ENCODE peak calls at places on chromosomes 2 and 18, in eight cellular contexts. B is lower lobe of right lung, O is transverse colon, E is stomach, H is esophagus squamous epithelium, Z is fibroblast of lung, C is pancreas, T is upper lobe of right lung. M is an unnamed sample.

GRCh38 chr2:9552491-9553178 is 3.0 kb downstream of the ADAM17 start:
- DNase-seq in H (no peak), O (no peak), T (no peak), C (no peak), B (no peak), E (no peak), Z (peak; percentile 97), M (no peak)

GRCh38 chr2:119108186-119108585 is 50.4 kb downstream of the C1QL2 start:
- DNase-seq in B (no peak), Z (no peak), H (no peak), E (no peak), C (no peak), O (no peak), T (no peak), M (no peak)

GRCh38 chr2:109638807-109639206 is 24.6 kb downstream of the SOWAHC start:
- DNase-seq in C (no peak), Z (no peak), E (no peak), H (no peak), O (no peak), B (no peak), T (no peak), M (peak; percentile 45)

GRCh38 chr18:73824684-73825083 is 322.9 kb downstream of the FBXO15 start:
- DNase-seq in C (no peak), O (no peak), E (no peak), T (no peak), B (no peak), H (no peak), Z (no peak), M (no peak)

GRCh38 chr2:210553371-210553770 is 3.0 kb upstream of the CPS1 start:
- DNase-seq in C (no peak), B (no peak), H (no peak), E (no peak), Z (peak; percentile 33), T (no peak), O (no peak), M (no peak)

GRCh38 chr2:113041871-113042270 is 10.8 kb downstream of the IL36B start:
- DNase-seq in T (no peak), Z (no peak), B (no peak), E (no peak), O (no peak), H (no peak), C (no peak), M (no peak)

GRCh38 chr2:119772767-119773166 is 13.0 kb downstream of the PTPN4 start:
- DNase-seq in C (no peak), B (no peak), E (no peak), O (no peak), Z (no peak), H (no peak), T (no peak), M (no peak)

GRCh38 chr18:62329676-62330454 is 4.8 kb downstream of the TNFRSF11A start:
- DNase-seq in H (no peak), T (no peak), O (peak; percentile 65), C (no peak), Z (peak; percentile 51), E (peak; percentile 65), B (no peak), M (no peak)

GRCh38 chr2:241324775-241325174 is 9.1 kb downstream of the SEPTIN2 start:
- DNase-seq in B (no peak), T (no peak), Z (no peak), E (no peak), O (no peak), H (no peak), C (no peak), M (no peak)

GRCh38 chr2:160491922-160492371 is 1.7 kb downstream of the RBMS1 start:
- DNase-seq in E (no peak), O (no peak), Z (peak; percentile 81), B (no peak), C (no peak), T (no peak), H (no peak), M (no peak)

GRCh38 chr2:98777710-98778109 is 46.8 kb upstream of the MGAT4A start:
- DNase-seq in H (no peak), E (no peak), O (no peak), C (no peak), Z (no peak), B (no peak), T (no peak), M (no peak)

GRCh38 chr18:766550-766860 is 45.5 kb downstream of the YES1 start:
- DNase-seq in C (no peak), O (no peak), H (no peak), E (no peak), Z (no peak), B (no peak), T (no peak), M (no peak)

GRCh38 chr2:70981866-70982810 is 3.7 kb downstream of the ANKRD53 start:
- DNase-seq in C (no peak), T (peak; percentile 55), O (no peak), B (no peak), E (peak; percentile 18), H (no peak), Z (no peak), M (no peak)

GRCh38 chr2:30351941-30352340 is 95.1 kb upstream of the LCLAT1 start:
- DNase-seq in C (no peak), B (no peak), E (no peak), H (no peak), Z (no peak), O (no peak), T (no peak), M (no peak)

GRCh38 chr2:158740591-158740990 is 54.5 kb upstream of the DAPL1 start:
- DNase-seq in H (no peak), B (no peak), C (no peak), O (no peak), T (no peak), Z (peak; percentile 66), E (no peak), M (no peak)

GRCh38 chr2:70643715-70644114 is 90.1 kb upstream of the TGFA start:
- DNase-seq in C (no peak), T (no peak), O (peak; percentile 53), Z (no peak), B (no peak), H (no peak), E (no peak), M (no peak)

GRCh38 chr2:197357986-197358385 is 47.4 kb upstream of the ANKRD44 start:
- DNase-seq in C (no peak), T (no peak), E (no peak), H (no peak), Z (no peak), O (no peak), B (no peak), M (no peak)

GRCh38 chr2:99867690-99868089 is 274.7 kb downstream of the AFF3 start:
- DNase-seq in C (no peak), E (no peak), B (no peak), Z (peak; percentile 57), T (no peak), O (no peak), H (no peak), M (no peak)

GRCh38 chr18:77012751-77013550 is 119.6 kb downstream of the MBP start:
- DNase-seq in E (no peak), Z (no peak), B (no peak), O (no peak), H (no peak), C (no peak), T (no peak), M (no peak)
- H3K4me3 ChIP-seq in E (no peak overlapping the region), Z (no peak overlapping the region), B (no peak overlapping the region), O (no peak overlapping the region), H (no peak overlapping the region), C (no peak overlapping the region), T (no peak overlapping the region), M (no peak overlapping the region)

DNA sequence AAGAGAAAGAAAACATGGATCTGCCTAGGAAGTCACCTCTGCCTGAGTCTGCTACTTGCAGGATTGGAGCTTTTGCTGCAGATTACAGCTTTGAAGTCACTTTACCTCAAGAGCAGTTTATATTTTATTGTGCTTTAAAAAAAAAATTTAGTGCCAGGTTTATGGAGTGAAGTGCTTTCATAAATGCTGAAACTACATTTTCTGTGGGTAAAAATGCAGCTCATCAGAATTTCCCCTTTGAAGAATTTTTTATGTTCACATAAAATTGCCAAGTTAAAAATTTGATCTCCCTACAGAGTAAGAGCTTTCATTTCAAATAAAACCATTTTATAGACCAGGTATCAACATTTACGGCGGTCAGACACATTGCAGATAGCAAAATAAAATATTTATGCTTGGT is 25.2 kb downstream of the BCL2L11 start:
- DNase-seq in Z (no peak), C (no peak), O (no peak), B (no peak), E (no peak), T (no peak), H (no peak), M (no peak)
- TF ChIP-seq CTCF in Z (no peak), C (no peak), O (no peak), B (no peak), E (no peak), T (no peak), H (no peak), M (no peak)

DNA sequence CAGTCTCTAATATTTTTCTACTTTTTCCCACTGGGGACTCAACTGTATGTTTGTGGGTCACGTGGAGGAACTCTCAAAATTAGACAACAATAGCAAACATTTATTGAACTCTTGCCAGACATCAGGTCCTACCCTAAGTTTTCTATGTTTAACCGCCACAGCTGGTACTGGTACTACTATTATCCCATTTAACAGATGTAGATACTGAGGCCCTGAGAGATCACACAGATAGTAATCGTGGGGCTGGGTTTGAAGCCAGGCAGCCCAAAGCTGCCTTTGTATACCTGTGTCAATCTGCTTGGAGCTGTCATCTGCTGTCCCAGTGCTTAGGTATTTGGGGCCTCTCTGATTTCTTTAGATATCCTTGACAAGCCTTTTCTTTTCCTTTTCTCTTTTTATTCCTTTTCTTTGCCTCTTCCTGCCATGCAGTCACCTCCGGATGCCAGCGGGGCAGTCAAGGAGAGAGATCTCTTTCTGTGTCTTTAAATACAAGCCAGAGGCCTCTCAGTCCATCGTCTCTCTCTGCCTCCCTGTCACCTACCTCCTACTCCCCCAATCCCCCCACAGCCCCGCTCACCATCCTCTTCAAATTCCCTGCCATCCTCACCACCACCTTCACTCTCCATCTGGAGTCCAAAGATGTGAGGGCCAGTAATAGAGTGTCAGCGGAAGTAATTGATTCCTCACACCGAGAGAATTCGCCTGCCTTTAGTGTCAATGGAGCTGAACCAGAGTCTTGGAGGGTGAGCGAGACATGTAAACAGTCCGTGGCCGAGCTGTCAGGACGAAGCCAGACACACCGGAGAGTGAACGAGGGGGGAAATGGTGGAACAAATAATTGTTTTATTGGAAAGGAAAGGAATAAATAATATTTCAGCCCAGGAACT is 23.5 kb downstream of the NRP2 start:
- DNase-seq in E (no peak), Z (no peak), H (no peak), T (no peak), O (no peak), B (no peak), C (no peak), M (no peak)
- H3K36me3 ChIP-seq in E (no peaks in the 10 kb centered on the region), Z (no peaks in the 10 kb centered on the region), H (no peaks in the 10 kb centered on the region), T (no peaks in the 10 kb centered on the region), O (no peaks in the 10 kb centered on the region), B (no peaks in the 10 kb centered on the region), C (no peaks in the 10 kb centered on the region), M (no peaks in the 10 kb centered on the region)

DNA sequence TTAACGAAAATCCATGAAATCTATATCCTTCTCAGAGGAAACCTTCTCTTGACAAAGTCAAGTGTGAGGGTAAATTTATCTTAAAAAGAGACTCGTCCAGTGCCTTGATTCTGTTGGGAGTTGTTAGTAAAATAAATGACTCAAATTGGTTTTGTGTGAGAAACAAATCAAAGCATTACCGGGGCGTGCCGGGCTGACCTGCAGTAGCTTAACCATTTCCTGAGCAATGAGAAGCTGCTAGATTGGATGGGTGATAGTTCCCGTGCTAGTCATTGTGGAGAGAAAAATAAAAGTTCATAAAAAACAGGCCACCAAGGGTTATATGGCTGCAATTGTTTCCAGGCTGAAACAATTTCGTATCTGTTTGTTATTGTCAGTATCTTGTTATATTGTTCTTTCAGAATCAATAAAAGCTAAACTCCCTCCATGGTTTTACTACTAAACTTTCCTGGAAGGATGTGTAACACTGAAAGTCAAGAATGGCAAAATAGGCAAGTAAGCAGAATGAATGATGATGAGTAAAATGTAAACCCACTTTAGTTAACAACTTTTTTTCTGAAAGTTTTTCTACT is 314.4 kb downstream of the MTX2 start:
- DNase-seq in O (peak; percentile 9), C (no peak), T (no peak), H (no peak), B (no peak), E (no peak), Z (peak; percentile 2), M (no peak)
- H3K4me3 ChIP-seq in O (no peak overlapping the region), C (no peak overlapping the region), T (no peak overlapping the region), H (no peak overlapping the region), B (no peak overlapping the region), E (no peak overlapping the region), Z (no peak overlapping the region), M (no peak overlapping the region)